ENCODE peak calls at places on chromosome 5, in five cellular contexts. M is HepG2, B is GM12878, U is K562, D is upper lobe of left lung. C is an unnamed sample. For H3K36me3, the result is how much of the 10 kb centered on the place peaks cover.

GRCh38 chr5:34684281-34684979 is 28.3 kb downstream of the RAI14 start:
- ATAC-seq in M (peak), B (no peak), D (no peak), U (no peak), C (no peak)

GRCh38 chr5:97135868-97136267 is 6.5 kb downstream of the LIX1 start:
- ATAC-seq in M (no peak), U (no peak), B (no peak), D (no peak), C (no peak)

GRCh38 chr5:173828952-173829351 is 59.2 kb upstream of the CPEB4 start:
- ATAC-seq in B (no peak), U (no peak), D (no peak), M (no peak), C (no peak)

GRCh38 chr5:56175465-56175864 is 57.7 kb downstream of the ANKRD55 start:
- ATAC-seq in D (peak), M (no peak), B (peak), U (peak), C (peak)

GRCh38 chr5:74120585-74120984 is 494.6 kb downstream of the ARHGEF28 start:
- ATAC-seq in D (no peak), U (no peak), B (no peak), M (no peak), C (no peak)

GRCh38 chr5:93874080-93874479 is 132.7 kb upstream of the POU5F2 start:
- ATAC-seq in B (peak), D (no peak), U (no peak), M (no peak), C (no peak)

GRCh38 chr5:131096774-131097695 is 68.0 kb downstream of the HINT1 start:
- ATAC-seq in B (no peak), D (no peak), U (no peak), M (no peak), C (no peak)

GRCh38 chr5:126918624-126918957 is 111.8 kb downstream of the MARCHF3 start:
- ATAC-seq in U (no peak), B (no peak), D (no peak), M (no peak), C (no peak)

GRCh38 chr5:36161317-36161716 is 9.4 kb downstream of the SKP2 start:
- ATAC-seq in U (no peak), M (no peak), B (no peak), D (no peak), C (no peak)

GRCh38 chr5:17248999-17249634 is 31.7 kb downstream of the BASP1 start:
- ATAC-seq in M (no peak), D (peak), U (no peak), B (no peak), C (peak)

GRCh38 chr5:72434781-72435437 is 72.3 kb downstream of the ZNF366 start:
- ATAC-seq in M (no peak), U (no peak), D (no peak), B (no peak), C (peak)

GRCh38 chr5:172852490-172853354 is 18.7 kb downstream of the ERGIC1 start:
- ATAC-seq in B (no peak), M (peak), U (no peak), D (no peak), C (no peak)

GRCh38 chr5:56080375-56081052 is 85.8 kb upstream of the IL6ST start:
- ATAC-seq in M (peak), U (no peak), D (no peak), B (peak), C (no peak)

GRCh38 chr5:160029540-160030139 is 20.7 kb downstream of the TTC1 start:
- ATAC-seq in B (no peak), M (no peak), D (no peak), U (no peak), C (no peak)

GRCh38 chr5:79255786-79256557 is 20.0 kb downstream of the JMY start:
- ATAC-seq in B (peak), D (no peak), M (peak), U (peak), C (no peak)

GRCh38 chr5:39409036-39409435 is 15.7 kb downstream of the DAB2 start:
- ATAC-seq in B (no peak), D (no peak), M (no peak), U (no peak), C (peak)

GRCh38 chr5:150641006-150641570 is 628 bp downstream of the SYNPO start:
- ATAC-seq in B (no peak), U (peak), D (peak), M (no peak), C (peak)

GRCh38 chr5:20028506-20028905 is 40.5 kb upstream of the CDH18 start:
- ATAC-seq in B (no peak), D (no peak), U (no peak), M (no peak), C (no peak)

GRCh38 chr5:157547909-157548512 is 27.6 kb downstream of the ADAM19 start:
- ATAC-seq in U (no peak), M (no peak), B (peak), D (no peak), C (no peak)

GRCh38 chr5:54902817-54903473 is 82.4 kb downstream of the ESM1 start:
- ATAC-seq in B (peak), D (peak), M (no peak), U (no peak), C (no peak)

GRCh38 chr5:96293966-96294886 is 138.8 kb downstream of the PCSK1 start:
- ATAC-seq in U (no peak), B (no peak), D (no peak), M (no peak), C (no peak)

GRCh38 chr5:36202521-36202961 is 39.2 kb downstream of the NADK2 start:
- ATAC-seq in D (no peak), U (no peak), B (no peak), M (no peak), C (no peak)

GRCh38 chr5:149550267-149550582 is 1.0 kb downstream of the CSNK1A1 start:
- ATAC-seq in D (no peak), U (no peak), M (no peak), B (no peak), C (no peak)

GRCh38 chr5:149550608-149551226 is 522 bp downstream of the CSNK1A1 start:
- ATAC-seq in B (peak), M (peak), U (peak), D (peak), C (no peak)

GRCh38 chr5:149552038-149552494 is 827 bp upstream of the CSNK1A1 start:
- ATAC-seq in U (no peak), D (no peak), B (no peak), M (no peak), C (no peak)

GRCh38 chr5:149551227-149552037 is at the start of gene CSNK1A1:
- ATAC-seq in M (peak), B (peak), D (peak), U (peak), C (peak)

DNA sequence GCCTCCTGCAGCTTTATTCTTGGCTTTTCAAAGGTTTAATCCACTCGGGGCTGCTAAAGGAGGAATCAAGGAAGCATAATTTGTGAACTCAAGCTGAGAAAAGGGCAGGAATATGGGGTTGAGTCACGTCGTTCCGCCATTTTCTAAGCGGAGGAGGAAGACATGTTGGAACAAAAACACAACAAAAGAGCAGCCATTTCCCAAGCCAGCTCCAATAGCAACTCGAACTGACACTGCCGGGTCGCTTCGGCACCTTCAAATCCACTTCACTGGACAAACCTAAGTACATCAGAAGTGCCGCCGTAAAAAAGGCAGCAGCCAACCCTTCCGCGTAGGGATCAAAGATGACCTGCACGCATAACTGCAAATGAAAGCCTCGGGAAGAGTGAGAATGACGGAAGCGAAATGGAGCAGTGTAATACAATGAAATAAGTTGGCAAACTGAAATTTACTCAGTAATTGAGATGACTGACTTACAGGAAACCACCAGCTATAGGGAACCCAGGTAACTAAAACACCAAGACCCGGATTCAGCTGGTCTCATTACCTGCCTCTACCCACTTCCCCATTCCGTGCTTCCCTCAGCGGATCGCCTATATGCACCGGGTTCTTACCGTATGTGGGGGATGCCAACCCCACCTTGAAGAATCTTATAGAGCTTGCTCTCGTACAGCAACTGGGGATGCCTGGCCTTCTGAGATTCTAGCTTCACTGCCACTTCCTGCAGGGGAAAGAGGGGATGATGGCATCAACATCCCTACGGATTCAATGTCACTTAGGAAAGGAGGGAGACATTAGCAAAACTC is 1.6 kb downstream of the CSNK1A1 start:
- ATAC-seq in B (peak), U (peak), D (no peak), M (peak), C (no peak)
- H3K36me3 ChIP-seq in B (under half), U (half or more), D (under half), M (under half), C (under half)

DNA sequence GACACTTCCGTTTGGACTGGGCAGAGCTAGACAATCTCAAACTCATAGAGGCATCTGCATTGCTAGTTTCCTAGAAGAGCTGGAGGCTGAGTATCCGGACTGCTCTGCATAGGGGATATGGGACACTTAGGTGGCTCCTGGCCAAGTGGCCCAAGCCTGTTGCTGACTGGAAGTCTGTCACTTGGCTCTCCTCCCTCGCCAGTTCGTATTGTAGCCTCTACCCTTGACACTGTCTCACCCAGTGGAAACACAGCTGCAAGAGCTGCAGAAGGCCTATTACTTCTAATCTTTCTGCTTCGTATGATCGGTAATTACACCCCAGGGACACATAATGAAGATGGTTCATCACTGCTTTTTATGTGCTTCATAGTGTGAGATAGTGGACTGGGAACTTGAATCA is 34.7 kb downstream of the ITGA1 start:
- ATAC-seq in D (no peak), M (no peak), U (no peak), B (no peak), C (peak)
- H3K4me3 ChIP-seq in D (no peak), M (no peak), U (no peak), B (no peak), C (no peak)

DNA sequence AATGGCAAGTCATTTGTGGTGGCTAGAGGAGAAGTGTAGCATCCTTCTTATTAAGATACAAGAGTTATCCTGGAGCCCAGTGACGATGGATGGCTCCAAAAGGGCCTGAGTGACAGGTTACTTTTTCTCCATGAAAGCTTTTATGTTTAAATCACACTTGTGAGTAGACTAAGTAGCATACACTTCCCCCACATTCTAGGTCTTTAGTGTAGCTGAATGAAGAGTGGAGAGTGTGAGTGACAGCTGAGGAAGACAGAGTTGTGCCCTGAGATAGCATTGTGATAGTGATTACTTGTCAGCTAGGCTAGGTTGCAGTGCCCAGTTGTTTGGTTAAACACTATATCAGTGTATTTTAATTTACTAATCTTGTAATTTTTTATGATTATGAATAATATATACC is 337.8 kb downstream of the TENT4A start:
- ATAC-seq in U (no peak), D (no peak), M (no peak), B (no peak), C (no peak)
- TF ChIP-seq EP300 in U (no peak), D (no peak), M (no peak), B (no peak), C (no peak)

DNA sequence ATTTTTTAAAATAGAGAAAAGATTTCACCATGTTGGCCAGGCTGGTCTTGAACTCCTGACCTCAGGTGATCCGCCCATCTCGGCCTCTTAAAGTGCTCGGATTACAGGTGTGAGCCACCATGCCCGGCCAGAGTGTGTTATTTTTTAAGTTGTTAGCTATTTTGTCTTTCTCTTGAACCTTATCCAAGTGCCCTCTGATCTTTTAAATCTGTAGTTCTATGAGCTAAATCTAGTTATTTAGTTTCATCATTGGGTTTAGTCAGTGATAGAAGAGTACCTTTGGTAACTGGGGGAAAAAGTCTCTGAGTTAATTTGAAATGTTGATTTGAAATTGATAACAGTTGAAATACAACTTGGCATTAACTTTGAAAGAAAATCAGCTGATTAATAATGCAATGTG is 88.3 kb downstream of the NNT start:
- ATAC-seq in D (no peak), U (no peak), B (no peak), M (no peak), C (no peak)
- H3K36me3 ChIP-seq in D (under half), U (under half), B (under half), M (under half), C (under half)